ENCODE peak calls at places on chromosomes 7 and 10, in nine cellular contexts. G is GM10248; X is stimulated activated naive B cell treated with anti-CD40 and anti-IgM and Interleukin-4, amounts not matched to agents 10 μg/mL and 1 μg/mL and 100 μg/mL, for 72 hours; L is HT1080; W is MV-4-11; B is fibroblast of the conjunctiva; D is dorsolateral prefrontal cortex; U is sciatic nerve; S is astrocyte of the spinal cord. E is an unnamed sample.

GRCh38 chr10:16923309-16923708 is 106.1 kb upstream of the RSU1 start:
- DNase-seq in L (no peak), D (no peak), S (no peak), X (no peak), B (no peak), U (no peak), W (no peak), G (no peak), E (no peak)

GRCh38 chr7:631966-632830 is 94.3 kb upstream of the DNAAF5 start:
- DNase-seq in W (no peak), G (no peak), B (no peak), S (no peak), L (no peak), D (no peak), X (no peak), U (peak; percentile 47), E (no peak)

GRCh38 chr7:112410087-112410486 is 40.2 kb upstream of the IFRD1 start:
- DNase-seq in G (no peak), W (peak; percentile 15), D (no peak), S (no peak), L (no peak), B (no peak), X (no peak), U (no peak), E (no peak)

GRCh38 chr10:128734161-128734560 is 607.9 kb upstream of the MKI67 start:
- DNase-seq in X (no peak), G (no peak), U (no peak), S (no peak), L (no peak), W (no peak), B (no peak), D (no peak), E (no peak)

GRCh38 chr7:55690-56248 is 136.6 kb upstream of the FAM20C start:
- DNase-seq in L (no peak), B (no peak), X (no peak), S (no peak), D (no peak), G (no peak), U (no peak), W (no peak), E (no peak)

GRCh38 chr7:90404777-90405176 is 1.5 kb downstream of the CLDN12 start:
- DNase-seq in U (no peak), G (no peak), L (peak; percentile 38), X (no peak), W (no peak), D (no peak), S (no peak), B (no peak), E (no peak)

GRCh38 chr10:4569132-4569531 is 256.9 kb upstream of the AKR1E2 start:
- DNase-seq in G (no peak), B (no peak), L (no peak), X (no peak), W (peak; percentile 54), U (no peak), D (no peak), S (no peak), E (no peak)

GRCh38 chr7:92437956-92438491 is 9.3 kb upstream of the GATAD1 start:
- DNase-seq in D (no peak), G (no peak), W (no peak), U (no peak), X (no peak), S (no peak), L (no peak), B (no peak), E (no peak)

GRCh38 chr7:8436965-8437364 is 3.6 kb downstream of the NXPH1 start:
- DNase-seq in X (no peak), G (peak; percentile 69), L (peak; percentile 30), B (no peak), W (no peak), U (no peak), S (no peak), D (no peak), E (no peak)